ENCODE peak calls at places on chromosome 20, in six cellular contexts. F, N, Z, R, O and H are unnamed samples.

GRCh38 chr20:47677314-47678129 is 107.8 kb downstream of the SULF2 start:
- DNase-seq in F (peak; percentile 88), Z (peak; percentile 72), R (no peak), O (no peak), N (peak; percentile 32), H (peak; percentile 84)

GRCh38 chr20:24633026-24633425 is 163.6 kb downstream of the SYNDIG1 start:
- DNase-seq in O (no peak), N (peak; percentile 49), Z (no peak), R (no peak), F (peak; percentile 15), H (no peak)

GRCh38 chr20:48827880-48828733 is at the start of gene PREX1:
- DNase-seq in N (peak; percentile 63), Z (peak; percentile 83), R (peak; percentile 77), O (peak; percentile 85), F (peak; percentile 80), H (peak; percentile 95)

GRCh38 chr20:13638162-13638495 is 603 bp downstream of the TASP1 start:
- DNase-seq in F (no peak), R (no peak), Z (no peak), O (no peak), N (no peak), H (no peak)

GRCh38 chr20:17871181-17871580 is 97.4 kb downstream of the SNX5 start:
- DNase-seq in R (no peak), F (no peak), Z (no peak), N (peak; percentile 26), O (no peak), H (no peak)

GRCh38 chr20:44717986-44718385 is 2.8 kb downstream of the CCN5 start:
- DNase-seq in O (no peak), N (no peak), Z (no peak), F (peak; percentile 63), R (no peak), H (no peak)

GRCh38 chr20:16434087-16434664 is 139.1 kb downstream of the KIF16B start:
- DNase-seq in F (peak; percentile 84), O (no peak), Z (peak; percentile 39), N (peak; percentile 37), R (no peak), H (peak; percentile 34)

GRCh38 chr20:38184098-38184497 is 19.0 kb upstream of the TGM2 start:
- DNase-seq in Z (no peak), R (no peak), F (no peak), N (no peak), O (no peak), H (no peak)

GRCh38 chr20:45993197-45993951 is 15.3 kb upstream of the MMP9 start:
- DNase-seq in N (peak; percentile 59), R (no peak), O (no peak), F (no peak), Z (no peak), H (no peak)

GRCh38 chr20:37755665-37756064 is 61.8 kb downstream of the CTNNBL1 start:
- DNase-seq in R (no peak), Z (no peak), N (peak; percentile 49), O (no peak), F (no peak), H (no peak)

GRCh38 chr20:22382742-22383141 is 201.6 kb downstream of the FOXA2 start:
- DNase-seq in R (no peak), F (no peak), N (no peak), Z (no peak), O (no peak), H (no peak)

GRCh38 chr20:54306985-54307710 is 99.3 kb downstream of the PFDN4 start:
- DNase-seq in Z (no peak), F (no peak), R (no peak), O (no peak), N (no peak), H (no peak)

GRCh38 chr20:13418263-13419229 is 197.5 kb downstream of the ISM1 start:
- DNase-seq in N (no peak), O (no peak), R (no peak), F (no peak), Z (no peak), H (no peak)

GRCh38 chr20:51193066-51193772 is 170.3 kb upstream of the KCNG1 start:
- DNase-seq in O (no peak), Z (no peak), F (no peak), N (no peak), R (no peak), H (no peak)

GRCh38 chr20:35279040-35279439 is 1.1 kb upstream of the MMP24OS start:
- DNase-seq in N (no peak), F (no peak), R (no peak), Z (no peak), O (no peak), H (no peak)

GRCh38 chr20:36736451-36737182 is 9.3 kb downstream of the NDRG3 start:
- DNase-seq in R (no peak), O (no peak), N (no peak), Z (no peak), F (no peak), H (no peak)

GRCh38 chr20:41135187-41135887 is 2.0 kb upstream of the PLCG1 start:
- DNase-seq in R (peak; percentile 44), Z (peak; percentile 73), F (peak; percentile 81), N (no peak), O (no peak), H (no peak)

GRCh38 chr20:23061713-23062561 is 12.5 kb upstream of the THBD start:
- DNase-seq in N (peak; percentile 86), F (peak; percentile 82), O (no peak), R (no peak), Z (no peak), H (no peak)

GRCh38 chr20:57076202-57076651 is 190.2 kb downstream of the BMP7 start:
- DNase-seq in F (no peak), N (peak; percentile 75), R (no peak), Z (no peak), O (no peak), H (no peak)

GRCh38 chr20:39885975-39886649 is 802.9 kb downstream of the MAFB start:
- DNase-seq in O (no peak), N (peak; percentile 90), Z (peak; percentile 3), F (peak; percentile 77), R (no peak), H (peak; percentile 53)

GRCh38 chr20:2752631-2753455 is 47.6 kb downstream of the CPXM1 start:
- DNase-seq in R (no peak), Z (peak; percentile 48), F (peak; percentile 77), N (peak; percentile 49), O (no peak), H (peak; percentile 83)